ENCODE peak calls at places on chromosomes 11 and 22, in five cellular contexts. Y is GM23248, G is mammary epithelial cell, J is neural progenitor cell, U is hepatocyte. L is an unnamed sample.

GRCh38 chr11:134486106-134486505 is 74.1 kb upstream of the B3GAT1 start:
- DNase-seq in Y (no peak), G (no peak), J (no peak), U (no peak), L (no peak)

GRCh38 chr11:35721576-35722341 is 59.2 kb downstream of the TRIM44 start:
- DNase-seq in Y (peak; percentile 4), G (no peak), J (no peak), U (no peak), L (no peak)

GRCh38 chr22:33271390-33272161 is 213.4 kb upstream of the SYN3 start:
- DNase-seq in Y (peak; percentile 14), G (no peak), J (peak; percentile 13), U (no peak), L (no peak)

GRCh38 chr22:43277987-43278601 is 65.1 kb downstream of the SCUBE1 start:
- DNase-seq in Y (no peak), G (no peak), J (no peak), U (no peak), L (no peak)

GRCh38 chr22:45318558-45319318 is 9.0 kb downstream of the FAM118A start:
- DNase-seq in Y (no peak), G (peak; percentile 23), J (peak; percentile 32), U (no peak), L (peak; percentile 24)

GRCh38 chr11:103897156-103897555 is 139.3 kb upstream of the DDI1 start:
- DNase-seq in Y (peak; percentile 43), G (no peak), J (no peak), U (no peak), L (no peak)

GRCh38 chr11:19905280-19905853 is 192.7 kb downstream of the NAV2 start:
- DNase-seq in Y (peak; percentile 76), G (no peak), J (peak; percentile 55), U (peak; percentile 69), L (no peak)

GRCh38 chr11:75186999-75187398 is 36.1 kb downstream of the SLCO2B1 start:
- DNase-seq in Y (no peak), G (no peak), J (no peak), U (no peak), L (no peak)

GRCh38 chr11:30346068-30346688 is 23.3 kb downstream of the ARL14EP start:
- DNase-seq in Y (peak; percentile 74), G (peak; percentile 25), J (peak; percentile 82), U (peak; percentile 87), L (no peak)

GRCh38 chr11:45657496-45658260 is 7.7 kb downstream of the CHST1 start:
- DNase-seq in Y (no peak), G (no peak), J (no peak), U (no peak), L (no peak)

GRCh38 chr22:46148336-46148735 is 2.0 kb upstream of the PPARA start:
- DNase-seq in Y (no peak), G (no peak), J (no peak), U (no peak), L (no peak)

GRCh38 chr11:130548491-130548833 is 100.0 kb downstream of the ADAMTS15 start:
- DNase-seq in Y (peak; percentile 69), G (peak; percentile 22), J (no peak), U (no peak), L (no peak)

GRCh38 chr22:37230673-37231405 is 13.2 kb downstream of the RAC2 start:
- DNase-seq in Y (no peak), G (no peak), J (no peak), U (no peak), L (peak; percentile 58)

DNA sequence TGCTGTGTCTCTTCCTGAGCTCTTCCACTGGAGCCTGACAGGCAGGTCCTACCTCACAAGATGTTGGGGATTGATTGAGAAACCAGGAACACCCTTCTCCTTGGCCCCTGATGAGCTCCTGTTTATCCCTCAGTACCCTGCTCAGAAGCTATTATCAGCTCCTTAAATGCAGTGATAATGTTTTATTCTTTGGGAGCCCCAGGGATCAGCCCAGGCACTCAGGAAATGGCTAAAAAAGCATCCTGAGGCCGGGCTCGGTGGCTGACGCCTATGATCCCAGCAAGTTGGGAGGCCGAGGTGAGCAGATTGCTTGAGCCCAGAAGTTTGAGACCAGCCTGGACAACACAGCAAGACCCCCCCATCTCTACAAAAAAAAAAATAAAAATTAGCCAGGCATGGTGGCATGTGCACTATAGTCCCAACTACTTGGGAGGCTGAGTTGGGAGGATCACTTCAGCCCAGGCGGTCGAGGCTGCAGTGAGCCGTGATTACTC is 4.9 kb upstream of the PHLDA2 start:
- DNase-seq in Y (no peak), G (no peak), J (no peak), U (no peak), L (no peak)
- H2AFZ ChIP-seq in Y (no peak overlapping the region), G (peak overlapping the region; percentile 53), J (no peak overlapping the region), U (no peak overlapping the region), L (no peak overlapping the region)

DNA sequence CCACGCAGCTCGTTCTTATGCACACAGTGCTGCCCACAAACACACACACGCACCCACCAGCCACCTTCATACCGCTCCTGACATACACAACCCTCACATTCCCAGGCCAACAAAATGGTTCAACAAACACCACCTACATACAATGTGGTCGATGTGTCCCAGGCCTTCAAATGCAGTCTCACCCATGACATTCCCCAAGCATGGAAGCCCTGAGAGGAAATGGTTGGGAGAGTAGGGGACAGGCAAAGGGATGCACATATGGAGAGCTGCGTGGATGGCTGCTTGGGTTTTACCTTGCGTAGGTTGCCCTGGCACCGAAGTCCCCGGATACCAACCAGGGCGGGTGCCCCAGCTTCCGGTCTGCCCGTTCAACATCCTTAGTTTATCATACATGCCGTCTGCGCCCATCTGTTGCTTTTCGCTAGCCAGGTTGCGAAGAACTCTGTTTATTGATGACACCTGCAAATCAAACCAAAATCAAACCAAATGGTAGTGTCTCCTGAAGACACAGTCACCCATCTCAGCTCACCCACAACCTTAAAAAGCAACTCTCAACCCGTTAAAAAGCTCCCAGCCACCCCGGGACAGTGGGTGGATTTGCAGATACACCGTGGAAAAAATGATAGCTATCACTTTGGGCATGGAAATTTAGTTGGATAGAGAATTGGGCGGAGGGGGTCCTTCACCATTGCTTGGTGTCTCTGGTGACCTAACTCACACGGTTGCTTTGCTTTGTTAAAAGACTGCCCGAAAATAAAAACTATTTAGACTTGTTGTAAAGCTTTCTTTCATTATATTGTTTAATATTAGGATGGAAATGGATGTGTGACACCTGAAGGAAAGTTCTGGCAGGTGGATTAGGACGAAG is 10.5 kb downstream of the PAX6 start:
- DNase-seq in Y (no peak), G (no peak), J (peak; percentile 24), U (no peak), L (no peak)
- TF ChIP-seq EZH2 in Y (no peak), G (peak; percentile 88), J (peak; percentile 35), U (no peak), L (no peak)

DNA sequence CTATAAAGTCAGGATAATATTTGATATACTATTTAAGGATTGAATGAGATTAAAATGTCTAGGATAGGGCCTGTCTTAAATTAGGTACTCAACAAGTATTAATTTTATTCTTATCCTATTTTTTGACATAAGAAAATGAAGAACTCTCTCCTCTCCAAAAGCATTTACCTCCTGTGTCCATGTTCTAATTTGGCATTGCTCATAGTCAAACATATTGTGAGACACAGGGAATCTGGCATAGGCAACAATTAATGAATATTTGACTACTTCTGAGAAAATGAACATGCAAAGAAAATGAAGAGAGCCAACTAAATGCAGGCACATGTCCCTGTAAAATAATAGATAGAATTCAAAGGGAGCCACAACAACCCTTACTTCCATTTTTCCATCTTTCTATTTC is 198.5 kb upstream of the C11orf87 start:
- DNase-seq in Y (no peak), G (no peak), J (no peak), U (no peak), L (no peak)
- H2AFZ ChIP-seq in Y (no peak overlapping the region), G (no peak overlapping the region), J (no peak overlapping the region), U (no peak overlapping the region), L (no peak overlapping the region)

GRCh38 chr11:58968251-58968711 is 29.0 kb downstream of the GLYATL1 start:
- DNase-seq in Y (no peak), G (peak; percentile 11), J (peak; percentile 70), U (peak; percentile 8), L (no peak)
- TF ChIP-seq EZH2 in Y (no peak), G (no peak), J (no peak), U (no peak), L (no peak)

L was measured in DND-41.